ENCODE peak calls at places on chromosomes 11 and 22, in six cellular contexts. One of them, this sample, is unnamed.

GRCh38 chr11:36622431-36623136 is 24.5 kb upstream of the RAG2 start:
- DNase-seq in DND-41: peak
- DNase-seq in astrocyte: peak
- DNase-seq in GM12878: no peak
- DNase-seq in IMR-90: peak
- DNase-seq in fibroblast of lung: peak
- DNase-seq in this sample: peak

GRCh38 chr11:80958966-80959365 is 1518.1 kb upstream of the TENM4 start:
- DNase-seq in DND-41: no peak
- DNase-seq in astrocyte: no peak
- DNase-seq in GM12878: no peak
- DNase-seq in IMR-90: no peak
- DNase-seq in fibroblast of lung: peak
- DNase-seq in this sample: peak

GRCh38 chr22:36356708-36357694 is 30.8 kb downstream of the MYH9 start:
- DNase-seq in DND-41: no peak
- DNase-seq in astrocyte: no peak
- DNase-seq in GM12878: no peak
- DNase-seq in IMR-90: peak
- DNase-seq in fibroblast of lung: no peak
- DNase-seq in this sample: no peak

GRCh38 chr11:86056262-86056911 is 12.5 kb downstream of the PICALM start:
- DNase-seq in DND-41: no peak
- DNase-seq in astrocyte: no peak
- DNase-seq in GM12878: no peak
- DNase-seq in IMR-90: no peak
- DNase-seq in fibroblast of lung: no peak
- DNase-seq in this sample: no peak

GRCh38 chr11:94473177-94473799 is 20.4 kb downstream of the MRE11 start:
- DNase-seq in DND-41: no peak
- DNase-seq in astrocyte: peak
- DNase-seq in GM12878: peak
- DNase-seq in IMR-90: peak
- DNase-seq in fibroblast of lung: no peak
- DNase-seq in this sample: no peak

GRCh38 chr11:83221694-83222093 is 28.2 kb downstream of the ANKRD42 start:
- DNase-seq in DND-41: no peak
- DNase-seq in astrocyte: no peak
- DNase-seq in GM12878: no peak
- DNase-seq in IMR-90: no peak
- DNase-seq in fibroblast of lung: no peak
- DNase-seq in this sample: no peak

GRCh38 chr11:66100272-66101037 is 30.4 kb downstream of the PACS1 start:
- DNase-seq in DND-41: peak
- DNase-seq in astrocyte: peak
- DNase-seq in GM12878: no peak
- DNase-seq in IMR-90: no peak
- DNase-seq in fibroblast of lung: no peak
- DNase-seq in this sample: peak

GRCh38 chr11:122186439-122187080 is 70.5 kb upstream of the BLID start:
- DNase-seq in DND-41: no peak
- DNase-seq in astrocyte: peak
- DNase-seq in GM12878: no peak
- DNase-seq in IMR-90: peak
- DNase-seq in fibroblast of lung: peak
- DNase-seq in this sample: peak

GRCh38 chr11:104661481-104661880 is 236.8 kb downstream of the CASP12 start:
- DNase-seq in DND-41: peak
- DNase-seq in astrocyte: no peak
- DNase-seq in GM12878: no peak
- DNase-seq in IMR-90: no peak
- DNase-seq in fibroblast of lung: no peak
- DNase-seq in this sample: no peak

GRCh38 chr22:44802956-44803355 is 50.6 kb downstream of the ARHGAP8 start:
- DNase-seq in DND-41: no peak
- DNase-seq in astrocyte: no peak
- DNase-seq in GM12878: no peak
- DNase-seq in IMR-90: no peak
- DNase-seq in fibroblast of lung: no peak
- DNase-seq in this sample: no peak

GRCh38 chr11:41868606-41869005 is 409.2 kb upstream of the LRRC4C start:
- DNase-seq in DND-41: no peak
- DNase-seq in astrocyte: no peak
- DNase-seq in GM12878: no peak
- DNase-seq in IMR-90: no peak
- DNase-seq in fibroblast of lung: no peak
- DNase-seq in this sample: no peak

GRCh38 chr22:40588726-40589125 is 47.8 kb downstream of the MRTFA start:
- DNase-seq in DND-41: no peak
- DNase-seq in astrocyte: peak
- DNase-seq in GM12878: no peak
- DNase-seq in IMR-90: peak
- DNase-seq in fibroblast of lung: peak
- DNase-seq in this sample: peak

GRCh38 chr11:47233989-47234668 is 14.5 kb downstream of the ACP2 start:
- DNase-seq in DND-41: peak
- DNase-seq in astrocyte: peak
- DNase-seq in GM12878: no peak
- DNase-seq in IMR-90: peak
- DNase-seq in fibroblast of lung: peak
- DNase-seq in this sample: peak

GRCh38 chr22:32852346-32853251 is 51.1 kb downstream of the TIMP3 start:
- DNase-seq in DND-41: no peak
- DNase-seq in astrocyte: no peak
- DNase-seq in GM12878: no peak
- DNase-seq in IMR-90: no peak
- DNase-seq in fibroblast of lung: peak
- DNase-seq in this sample: peak

GRCh38 chr11:65304613-65305012 is 10.1 kb upstream of the CDC42EP2 start:
- DNase-seq in DND-41: no peak
- DNase-seq in astrocyte: no peak
- DNase-seq in GM12878: no peak
- DNase-seq in IMR-90: no peak
- DNase-seq in fibroblast of lung: no peak
- DNase-seq in this sample: no peak

GRCh38 chr22:45997077-45997774 is 20.3 kb upstream of the WNT7B start:
- DNase-seq in DND-41: peak
- DNase-seq in astrocyte: peak
- DNase-seq in GM12878: no peak
- DNase-seq in IMR-90: peak
- DNase-seq in fibroblast of lung: peak
- DNase-seq in this sample: peak

GRCh38 chr11:115226556-115226955 is 277.7 kb downstream of the CADM1 start:
- DNase-seq in DND-41: no peak
- DNase-seq in astrocyte: peak
- DNase-seq in GM12878: no peak
- DNase-seq in IMR-90: peak
- DNase-seq in fibroblast of lung: peak
- DNase-seq in this sample: peak

GRCh38 chr22:45884201-45885067 is 92.5 kb downstream of the WNT7B start:
- DNase-seq in DND-41: no peak
- DNase-seq in astrocyte: no peak
- DNase-seq in GM12878: no peak
- DNase-seq in IMR-90: no peak
- DNase-seq in fibroblast of lung: no peak
- DNase-seq in this sample: peak

GRCh38 chr11:90288207-90288821 is 65.5 kb upstream of the CHORDC1 start:
- DNase-seq in DND-41: no peak
- DNase-seq in astrocyte: peak
- DNase-seq in GM12878: no peak
- DNase-seq in IMR-90: peak
- DNase-seq in fibroblast of lung: peak
- DNase-seq in this sample: peak

GRCh38 chr11:74746868-74747267 is 1.8 kb upstream of the RNF169 start:
- DNase-seq in DND-41: no peak
- DNase-seq in astrocyte: no peak
- DNase-seq in GM12878: no peak
- DNase-seq in IMR-90: no peak
- DNase-seq in fibroblast of lung: no peak
- DNase-seq in this sample: no peak

GRCh38 chr11:112113539-112114457 is 27.1 kb downstream of the SDHD start:
- DNase-seq in DND-41: no peak
- DNase-seq in astrocyte: peak
- DNase-seq in GM12878: no peak
- DNase-seq in IMR-90: peak
- DNase-seq in fibroblast of lung: peak
- DNase-seq in this sample: peak

GRCh38 chr11:10514210-10514609 is 26.8 kb downstream of the RNF141 start:
- DNase-seq in DND-41: no peak
- DNase-seq in astrocyte: no peak
- DNase-seq in GM12878: no peak
- DNase-seq in IMR-90: peak
- DNase-seq in fibroblast of lung: peak
- DNase-seq in this sample: peak

GRCh38 chr11:107276057-107276456 is 181.6 kb downstream of the CWF19L2 start:
- DNase-seq in DND-41: no peak
- DNase-seq in astrocyte: no peak
- DNase-seq in GM12878: no peak
- DNase-seq in IMR-90: no peak
- DNase-seq in fibroblast of lung: no peak
- DNase-seq in this sample: peak

GRCh38 chr11:12184696-12185095 is 74.3 kb downstream of the MICAL2 start:
- DNase-seq in DND-41: no peak
- DNase-seq in astrocyte: no peak
- DNase-seq in GM12878: no peak
- DNase-seq in IMR-90: peak
- DNase-seq in fibroblast of lung: no peak
- DNase-seq in this sample: no peak

DNA sequence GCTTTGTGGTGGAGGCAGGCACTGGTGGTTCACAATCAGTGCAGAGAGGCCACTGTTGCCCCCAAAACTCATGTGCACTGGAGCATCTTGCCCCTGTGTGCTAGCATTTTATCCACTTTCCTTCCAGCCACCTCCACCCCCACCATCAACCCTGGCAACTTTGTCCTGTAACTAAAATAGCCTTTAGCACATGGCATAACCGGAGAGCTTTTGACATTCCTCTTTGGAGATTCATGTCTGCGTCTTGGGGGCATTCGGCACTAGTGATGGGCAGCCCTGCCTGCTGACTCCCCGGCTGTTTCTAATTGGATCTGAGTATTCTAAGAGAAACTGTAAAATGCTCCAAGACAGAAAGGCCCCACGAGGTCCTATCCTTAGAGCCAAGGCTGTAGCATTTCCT is 15.8 kb downstream of the SHISA8 start:
- DNase-seq in DND-41: no peak
- DNase-seq in astrocyte: no peak
- DNase-seq in GM12878: no peak
- DNase-seq in IMR-90: no peak
- DNase-seq in fibroblast of lung: no peak
- DNase-seq in this sample: no peak
- TF ChIP-seq CTCF in DND-41: no peak
- TF ChIP-seq CTCF in astrocyte: no peak
- TF ChIP-seq CTCF in GM12878: no peak
- TF ChIP-seq CTCF in IMR-90: no peak
- TF ChIP-seq CTCF in fibroblast of lung: no peak
- TF ChIP-seq CTCF in this sample: no peak

DNA sequence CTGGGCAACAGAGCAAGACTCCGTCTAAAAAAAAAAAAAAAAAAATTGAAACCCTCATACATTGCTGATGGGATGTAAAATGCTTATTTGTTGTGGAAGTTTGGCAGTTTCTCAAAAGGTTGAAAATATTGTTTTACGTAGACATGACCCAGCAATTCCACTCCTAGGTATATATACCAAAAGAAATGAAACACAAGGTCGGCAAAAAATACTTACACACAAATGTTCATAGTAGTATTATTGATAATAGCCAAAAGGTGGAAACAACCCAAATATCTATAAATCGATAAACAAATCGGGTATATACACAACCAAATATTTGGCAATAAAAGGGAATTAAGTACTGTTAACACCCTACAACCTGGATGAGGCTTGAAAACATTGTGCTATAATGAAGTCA is 5.1 kb upstream of the ZNF143 start:
- DNase-seq in DND-41: no peak
- DNase-seq in astrocyte: no peak
- DNase-seq in GM12878: no peak
- DNase-seq in IMR-90: no peak
- DNase-seq in fibroblast of lung: no peak
- DNase-seq in this sample: no peak
- H3K4me3 ChIP-seq in DND-41: no peak
- H3K4me3 ChIP-seq in astrocyte: no peak
- H3K4me3 ChIP-seq in GM12878: no peak
- H3K4me3 ChIP-seq in IMR-90: no peak
- H3K4me3 ChIP-seq in fibroblast of lung: no peak
- H3K4me3 ChIP-seq in this sample: no peak

DNA sequence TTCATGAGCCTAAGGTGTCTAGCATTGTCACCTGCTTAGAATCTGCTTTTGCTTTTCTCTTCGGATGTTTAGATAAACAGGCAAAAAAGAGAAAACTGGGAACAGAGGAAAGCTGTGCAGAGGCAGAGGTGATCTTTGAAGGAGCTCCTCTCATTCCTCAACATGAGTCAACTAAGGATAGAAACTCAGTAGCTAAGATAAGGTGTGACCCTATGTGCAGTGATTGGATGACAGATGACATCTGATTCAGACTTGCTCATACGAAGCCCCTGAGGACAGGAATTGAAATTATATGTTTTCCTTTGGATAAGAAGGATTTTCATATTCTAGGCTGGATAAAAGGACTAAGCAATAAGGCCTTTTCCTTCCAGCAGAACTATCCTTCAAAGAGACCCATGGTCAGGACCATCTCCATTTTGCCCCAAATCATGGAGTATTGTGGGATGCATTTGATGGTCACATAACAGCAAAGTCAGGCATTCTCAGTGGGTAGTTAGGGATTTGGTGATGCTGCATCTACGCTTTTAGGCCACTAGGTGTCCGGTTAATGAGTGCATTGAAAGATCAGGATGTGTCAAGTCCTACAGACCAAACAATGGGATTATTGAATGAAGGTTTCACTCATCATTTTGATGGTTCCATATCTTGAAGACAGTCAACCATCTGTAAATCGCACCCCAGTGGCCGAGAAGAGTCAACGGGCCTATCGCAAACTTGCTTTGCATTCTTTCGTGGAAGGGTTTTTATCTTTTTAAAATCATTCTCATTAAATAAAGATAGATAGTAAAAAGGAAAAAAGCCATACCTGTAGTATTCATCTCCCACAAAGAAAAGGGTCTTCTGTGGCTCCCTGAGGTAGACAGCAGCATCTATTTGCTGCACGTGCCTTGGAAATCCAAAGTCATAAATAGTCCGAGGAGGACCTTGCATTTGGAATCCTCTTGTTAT is 32.2 kb downstream of the MMP20 start:
- DNase-seq in DND-41: no peak
- DNase-seq in astrocyte: no peak
- DNase-seq in GM12878: no peak
- DNase-seq in IMR-90: peak
- DNase-seq in fibroblast of lung: peak
- DNase-seq in this sample: peak
- TF ChIP-seq CTCF in DND-41: peak
- TF ChIP-seq CTCF in astrocyte: peak
- TF ChIP-seq CTCF in GM12878: peak
- TF ChIP-seq CTCF in IMR-90: peak
- TF ChIP-seq CTCF in fibroblast of lung: peak
- TF ChIP-seq CTCF in this sample: peak

DNA sequence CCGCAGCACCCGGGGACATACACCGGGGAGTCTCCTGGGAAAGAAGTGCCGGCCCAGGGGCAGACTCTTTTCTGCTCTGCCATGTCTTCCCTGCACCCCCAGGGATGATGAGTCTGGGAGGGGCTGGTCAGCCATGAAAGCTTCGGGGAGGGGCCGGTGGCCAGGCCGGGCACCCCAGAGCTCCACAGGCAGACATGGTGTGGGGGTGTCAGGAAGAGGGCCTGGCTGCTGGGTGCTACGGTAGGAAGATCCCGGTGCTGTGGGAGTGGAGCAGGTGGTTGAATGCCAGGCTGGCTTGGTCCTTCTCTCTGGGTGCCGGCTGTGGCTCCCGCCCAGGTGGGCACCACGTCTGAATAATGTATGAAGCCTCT is 17.4 kb downstream of the LSP1 start:
- DNase-seq in DND-41: no peak
- DNase-seq in astrocyte: no peak
- DNase-seq in GM12878: no peak
- DNase-seq in IMR-90: no peak
- DNase-seq in fibroblast of lung: no peak
- DNase-seq in this sample: no peak
- H3K4me3 ChIP-seq in DND-41: no peak
- H3K4me3 ChIP-seq in astrocyte: no peak
- H3K4me3 ChIP-seq in GM12878: no peak
- H3K4me3 ChIP-seq in IMR-90: no peak
- H3K4me3 ChIP-seq in fibroblast of lung: no peak
- H3K4me3 ChIP-seq in this sample: no peak

This sample was measured in cardiac fibroblast.